ENCODE peak calls at places on chromosomes 3 and 15, in nine cellular contexts. One of them, this sample, is unnamed.

GRCh38 chr3:173892547-173892946 is 495.0 kb downstream of the NLGN1 start:
- DNase-seq in SW 1271: no peak
- DNase-seq in OCI-LY7: no peak
- DNase-seq in left lobe of liver: no peak
- DNase-seq in COR-L47: no peak
- DNase-seq in H7: no peak
- DNase-seq in SHP77: no peak
- DNase-seq in H54: peak
- DNase-seq in NCI-H2029: no peak
- DNase-seq in this sample: no peak

GRCh38 chr15:68056097-68056865 is 2.2 kb downstream of the PIAS1 start:
- DNase-seq in SW 1271: no peak
- DNase-seq in OCI-LY7: no peak
- DNase-seq in left lobe of liver: no peak
- DNase-seq in COR-L47: no peak
- DNase-seq in H7: no peak
- DNase-seq in SHP77: no peak
- DNase-seq in H54: no peak
- DNase-seq in NCI-H2029: no peak
- DNase-seq in this sample: no peak

GRCh38 chr3:18712713-18713575 is 287.8 kb upstream of the SATB1 start:
- DNase-seq in SW 1271: no peak
- DNase-seq in OCI-LY7: no peak
- DNase-seq in left lobe of liver: no peak
- DNase-seq in COR-L47: no peak
- DNase-seq in H7: no peak
- DNase-seq in SHP77: no peak
- DNase-seq in H54: no peak
- DNase-seq in NCI-H2029: no peak
- DNase-seq in this sample: no peak

GRCh38 chr15:62187425-62187824 is 22.3 kb upstream of the C2CD4B start:
- DNase-seq in SW 1271: no peak
- DNase-seq in OCI-LY7: no peak
- DNase-seq in left lobe of liver: no peak
- DNase-seq in COR-L47: no peak
- DNase-seq in H7: no peak
- DNase-seq in SHP77: no peak
- DNase-seq in H54: no peak
- DNase-seq in NCI-H2029: no peak
- DNase-seq in this sample: no peak

GRCh38 chr15:66777596-66778313 is 75.7 kb downstream of the SMAD6 start:
- DNase-seq in SW 1271: no peak
- DNase-seq in OCI-LY7: no peak
- DNase-seq in left lobe of liver: no peak
- DNase-seq in COR-L47: no peak
- DNase-seq in H7: no peak
- DNase-seq in SHP77: no peak
- DNase-seq in H54: no peak
- DNase-seq in NCI-H2029: no peak
- DNase-seq in this sample: no peak

GRCh38 chr15:49865925-49866757 is 245.3 kb downstream of the DTWD1 start:
- DNase-seq in SW 1271: no peak
- DNase-seq in OCI-LY7: no peak
- DNase-seq in left lobe of liver: no peak
- DNase-seq in COR-L47: peak
- DNase-seq in H7: no peak
- DNase-seq in SHP77: no peak
- DNase-seq in H54: no peak
- DNase-seq in NCI-H2029: no peak
- DNase-seq in this sample: peak

GRCh38 chr3:115062009-115062408 is 85.1 kb downstream of the ZBTB20 start:
- DNase-seq in SW 1271: no peak
- DNase-seq in OCI-LY7: no peak
- DNase-seq in left lobe of liver: no peak
- DNase-seq in COR-L47: no peak
- DNase-seq in H7: no peak
- DNase-seq in SHP77: peak
- DNase-seq in H54: no peak
- DNase-seq in NCI-H2029: peak
- DNase-seq in this sample: no peak

GRCh38 chr3:14278799-14279705 is 100.4 kb downstream of the LSM3 start:
- DNase-seq in SW 1271: no peak
- DNase-seq in OCI-LY7: no peak
- DNase-seq in left lobe of liver: no peak
- DNase-seq in COR-L47: no peak
- DNase-seq in H7: peak
- DNase-seq in SHP77: no peak
- DNase-seq in H54: no peak
- DNase-seq in NCI-H2029: no peak
- DNase-seq in this sample: no peak

GRCh38 chr3:58857423-58857822 is 190.8 kb upstream of the FAM3D start:
- DNase-seq in SW 1271: no peak
- DNase-seq in OCI-LY7: no peak
- DNase-seq in left lobe of liver: no peak
- DNase-seq in COR-L47: no peak
- DNase-seq in H7: no peak
- DNase-seq in SHP77: no peak
- DNase-seq in H54: no peak
- DNase-seq in NCI-H2029: no peak
- DNase-seq in this sample: no peak

GRCh38 chr3:38990621-38991020 is 61.1 kb downstream of the SCN11A start:
- DNase-seq in SW 1271: no peak
- DNase-seq in OCI-LY7: no peak
- DNase-seq in left lobe of liver: no peak
- DNase-seq in COR-L47: no peak
- DNase-seq in H7: no peak
- DNase-seq in SHP77: no peak
- DNase-seq in H54: no peak
- DNase-seq in NCI-H2029: no peak
- DNase-seq in this sample: no peak

This sample was measured in Panc1.